ENCODE peak calls at places on chromosome 11, in five cellular contexts. S is anterior cingulate cortex, X is NCI-H774, Q is GM12892, E is NCI-H1092 treated with DMSO at 0.1 percent for 48 hours. O is an unnamed sample.
A peak's percentile ranks its signal among the peaks of the same experiment; 100 is the strongest.

GRCh38 chr11:1341928-1342524 is 32.6 kb upstream of the TOLLIP start:
- DNase-seq in S (no peak), X (no peak), Q (no peak), E (peak; percentile 17), O (no peak)

GRCh38 chr11:132005874-132006273 is 635.5 kb downstream of the NTM start:
- DNase-seq in S (no peak), X (no peak), Q (no peak), E (no peak), O (no peak)

GRCh38 chr11:27372159-27372558 is 9.1 kb upstream of the CCDC34 start:
- DNase-seq in S (no peak), X (no peak), Q (no peak), E (no peak), O (no peak)

GRCh38 chr11:2212411-2213251 is 41.0 kb upstream of the TH start:
- DNase-seq in S (no peak), X (no peak), Q (no peak), E (no peak), O (no peak)

GRCh38 chr11:111764621-111765020 is 1.6 kb downstream of the PPP2R1B start:
- DNase-seq in S (no peak), X (no peak), Q (no peak), E (no peak), O (no peak)

GRCh38 chr11:8213390-8213789 is 44.6 kb upstream of the RIC3 start:
- DNase-seq in S (no peak), X (no peak), Q (no peak), E (no peak), O (no peak)

GRCh38 chr11:2806351-2807058 is 79.1 kb downstream of the CDKN1C start:
- DNase-seq in S (no peak), X (no peak), Q (no peak), E (no peak), O (no peak)

GRCh38 chr11:46387919-46388618 is 3.5 kb downstream of the CHRM4 start:
- DNase-seq in S (no peak), X (no peak), Q (no peak), E (no peak), O (no peak)

GRCh38 chr11:134008593-134008992 is 51.8 kb upstream of the IGSF9B start:
- DNase-seq in S (no peak), X (no peak), Q (no peak), E (no peak), O (no peak)

GRCh38 chr11:68002575-68002942 is 1.3 kb downstream of the UNC93B1 start:
- DNase-seq in S (no peak), X (no peak), Q (no peak), E (no peak), O (no peak)

GRCh38 chr11:46278387-46279173 is 1.1 kb downstream of the CREB3L1 start:
- DNase-seq in S (no peak), X (no peak), Q (no peak), E (peak; percentile 35), O (no peak)

GRCh38 chr11:11568651-11569229 is 53.1 kb downstream of the GALNT18 start:
- DNase-seq in S (no peak), X (no peak), Q (no peak), E (no peak), O (no peak)

GRCh38 chr11:128692750-128693578 is 908 bp upstream of the FLI1 start:
- DNase-seq in S (no peak), X (no peak), Q (peak; percentile 47), E (no peak), O (no peak)

GRCh38 chr11:82004537-82005213 is 729.0 kb downstream of the FAM181B start:
- DNase-seq in S (no peak), X (no peak), Q (no peak), E (no peak), O (peak; percentile 73)

GRCh38 chr11:27904358-27905055 is 203.4 kb downstream of the KIF18A start:
- DNase-seq in S (no peak), X (no peak), Q (no peak), E (no peak), O (no peak)

GRCh38 chr11:27716850-27717249 is 16.6 kb upstream of the BDNF start:
- DNase-seq in S (no peak), X (no peak), Q (no peak), E (no peak), O (no peak)

GRCh38 chr11:133501643-133502535 is 30.4 kb downstream of the OPCML start:
- DNase-seq in S (no peak), X (no peak), Q (no peak), E (no peak), O (no peak)

GRCh38 chr11:1869427-1870325 is 16.8 kb downstream of the LSP1 start:
- DNase-seq in S (no peak), X (no peak), Q (no peak), E (no peak), O (no peak)

GRCh38 chr11:75706260-75706729 is 11.3 kb upstream of the MOGAT2 start:
- DNase-seq in S (peak; percentile 48), X (peak; percentile 77), Q (peak; percentile 59), E (peak; percentile 85), O (no peak)

GRCh38 chr11:9808943-9809342 is 145.1 kb downstream of the SWAP70 start:
- DNase-seq in S (no peak), X (no peak), Q (no peak), E (no peak), O (no peak)

GRCh38 chr11:15497366-15497765 is 382.6 kb downstream of the INSC start:
- DNase-seq in S (no peak), X (no peak), Q (no peak), E (no peak), O (no peak)

GRCh38 chr11:111205622-111206385 is 39.7 kb upstream of the POU2AF2 start:
- DNase-seq in S (no peak), X (no peak), Q (no peak), E (no peak), O (no peak)

GRCh38 chr11:9600651-9601040 is 27.2 kb downstream of the WEE1 start:
- DNase-seq in S (no peak), X (no peak), Q (no peak), E (no peak), O (no peak)

GRCh38 chr11:10379433-10379832 is 74.6 kb downstream of the ADM start:
- DNase-seq in S (no peak), X (no peak), Q (no peak), E (no peak), O (no peak)

GRCh38 chr11:18416459-18416858 is 4.3 kb downstream of the LDHC start:
- DNase-seq in S (no peak), X (no peak), Q (no peak), E (no peak), O (no peak)